ENCODE peak calls at places on chromosomes 7 and 10, in ten cellular contexts. E is adipocyte, R is prostate gland, B is neuronal stem cell, X is ovary, L is mammary epithelial cell, Q is adrenal gland, V is neural progenitor cell, U is PC-3, F is mesendoderm. C is an unnamed sample. For H3K4me1, the result is how much of the 10 kb centered on the place peaks cover.

GRCh38 chr7:50399635-50400034 is 50.5 kb downstream of the FIGNL1 start:
- DNase-seq in E (no peak), R (no peak), B (no peak), X (no peak), L (no peak), Q (no peak), V (no peak), U (no peak), F (no peak), C (no peak)

GRCh38 chr10:13053794-13054462 is 46.0 kb upstream of the OPTN start:
- DNase-seq in E (no peak), R (peak), B (no peak), X (no peak), L (no peak), Q (no peak), V (no peak), U (peak), F (peak), C (no peak)

GRCh38 chr10:68188835-68189234 is 43.1 kb downstream of the ATOH7 start:
- DNase-seq in E (no peak), R (no peak), B (no peak), X (no peak), L (no peak), Q (no peak), V (no peak), U (no peak), F (no peak), C (no peak)

GRCh38 chr10:127196955-127197432 is 603 bp upstream of the INSYN2A start:
- DNase-seq in E (peak), R (no peak), B (no peak), X (no peak), L (no peak), Q (no peak), V (no peak), U (no peak), F (peak), C (no peak)

GRCh38 chr7:23254051-23254681 is 7.6 kb downstream of the GPNMB start:
- DNase-seq in E (no peak), R (no peak), B (no peak), X (no peak), L (no peak), Q (no peak), V (no peak), U (no peak), F (no peak), C (no peak)

GRCh38 chr7:92769844-92770243 is 66.5 kb downstream of the CDK6 start:
- DNase-seq in E (no peak), R (no peak), B (no peak), X (no peak), L (no peak), Q (no peak), V (no peak), U (no peak), F (no peak), C (no peak)

GRCh38 chr10:28628184-28628893 is 49.0 kb upstream of the BAMBI start:
- DNase-seq in E (peak), R (peak), B (peak), X (peak), L (peak), Q (peak), V (peak), U (peak), F (peak), C (peak)

GRCh38 chr7:141072548-141073172 is 1.2 kb upstream of the TMEM178B start:
- DNase-seq in E (peak), R (peak), B (peak), X (peak), L (peak), Q (peak), V (peak), U (peak), F (peak), C (peak)

GRCh38 chr7:24825931-24826661 is 68.8 kb upstream of the GSDME start:
- DNase-seq in E (peak), R (no peak), B (no peak), X (no peak), L (peak), Q (no peak), V (no peak), U (peak), F (peak), C (no peak)

GRCh38 chr10:6423004-6423403 is 157.1 kb downstream of the PRKCQ start:
- DNase-seq in E (no peak), R (no peak), B (no peak), X (no peak), L (peak), Q (no peak), V (no peak), U (no peak), F (no peak), C (no peak)

GRCh38 chr7:91351374-91351773 is 87.1 kb downstream of the FZD1 start:
- DNase-seq in E (peak), R (no peak), B (no peak), X (no peak), L (peak), Q (no peak), V (no peak), U (peak), F (no peak), C (no peak)

GRCh38 chr7:46212425-46213153 is 291.5 kb upstream of the IGFBP3 start:
- DNase-seq in E (no peak), R (no peak), B (no peak), X (no peak), L (no peak), Q (no peak), V (no peak), U (no peak), F (no peak), C (no peak)

GRCh38 chr7:2734084-2734601 is 46.1 kb downstream of the AMZ1 start:
- DNase-seq in E (no peak), R (no peak), B (no peak), X (no peak), L (no peak), Q (no peak), V (no peak), U (no peak), F (no peak), C (no peak)

GRCh38 chr7:154767821-154768415 is 235.0 kb downstream of the PAXIP1 start:
- DNase-seq in E (no peak), R (no peak), B (no peak), X (no peak), L (no peak), Q (no peak), V (no peak), U (no peak), F (no peak), C (no peak)

GRCh38 chr7:585229-585711 is 65.6 kb upstream of the PDGFA start:
- DNase-seq in E (no peak), R (no peak), B (no peak), X (no peak), L (no peak), Q (no peak), V (no peak), U (no peak), F (no peak), C (no peak)

GRCh38 chr10:69961864-69962745 is 90.5 kb upstream of the MACROH2A2 start:
- DNase-seq in E (no peak), R (no peak), B (no peak), X (no peak), L (no peak), Q (no peak), V (no peak), U (no peak), F (no peak), C (no peak)

GRCh38 chr10:30241422-30242110 is 107.5 kb downstream of the MTPAP start:
- DNase-seq in E (no peak), R (no peak), B (no peak), X (no peak), L (no peak), Q (no peak), V (no peak), U (no peak), F (no peak), C (no peak)

GRCh38 chr10:116316533-116316932 is 7.7 kb upstream of the CCDC172 start:
- DNase-seq in E (no peak), R (no peak), B (no peak), X (no peak), L (no peak), Q (no peak), V (peak), U (no peak), F (no peak), C (no peak)

GRCh38 chr7:81662531-81662930 is 107.3 kb downstream of the HGF start:
- DNase-seq in E (peak), R (no peak), B (no peak), X (no peak), L (no peak), Q (no peak), V (no peak), U (no peak), F (no peak), C (no peak)

GRCh38 chr7:39709768-39710291 is 86.5 kb downstream of the RALA start:
- DNase-seq in E (peak), R (no peak), B (no peak), X (no peak), L (no peak), Q (peak), V (peak), U (no peak), F (peak), C (no peak)

GRCh38 chr7:988963-989529 is 6.1 kb downstream of the CYP2W1 start:
- DNase-seq in E (no peak), R (no peak), B (no peak), X (no peak), L (no peak), Q (no peak), V (no peak), U (no peak), F (no peak), C (no peak)

GRCh38 chr10:29948971-29949370 is 110.4 kb downstream of the JCAD start:
- DNase-seq in E (peak), R (peak), B (no peak), X (no peak), L (peak), Q (no peak), V (no peak), U (peak), F (no peak), C (no peak)

GRCh38 chr7:12623885-12624498 is 53.5 kb downstream of the SCIN start:
- DNase-seq in E (peak), R (no peak), B (no peak), X (no peak), L (peak), Q (no peak), V (no peak), U (peak), F (peak), C (no peak)

GRCh38 chr7:152872061-152872744 is 112.7 kb downstream of the ACTR3B start:
- DNase-seq in E (no peak), R (no peak), B (no peak), X (no peak), L (no peak), Q (no peak), V (no peak), U (no peak), F (no peak), C (peak)

GRCh38 chr10:6356280-6356793 is 153.6 kb downstream of the PFKFB3 start:
- DNase-seq in E (no peak), R (no peak), B (no peak), X (no peak), L (no peak), Q (no peak), V (no peak), U (no peak), F (no peak), C (no peak)

GRCh38 chr7:4771737-4772136 is 3.7 kb upstream of the AP5Z1 start:
- DNase-seq in E (no peak), R (no peak), B (no peak), X (no peak), L (no peak), Q (no peak), V (no peak), U (no peak), F (no peak), C (no peak)

GRCh38 chr10:31321396-31321941 is 2.5 kb downstream of the ZEB1 start:
- DNase-seq in E (peak), R (no peak), B (no peak), X (no peak), L (no peak), Q (no peak), V (peak), U (no peak), F (no peak), C (no peak)

GRCh38 chr10:8726087-8726486 is 671.6 kb downstream of the GATA3 start:
- DNase-seq in E (no peak), R (no peak), B (no peak), X (no peak), L (no peak), Q (no peak), V (no peak), U (peak), F (no peak), C (no peak)

GRCh38 chr7:37038706-37039105 is 314.4 kb upstream of the AOAH start:
- DNase-seq in E (no peak), R (no peak), B (no peak), X (no peak), L (no peak), Q (no peak), V (no peak), U (no peak), F (peak), C (no peak)

GRCh38 chr7:92932450-92932849 is 96.1 kb upstream of the CDK6 start:
- DNase-seq in E (no peak), R (no peak), B (no peak), X (no peak), L (no peak), Q (no peak), V (no peak), U (no peak), F (no peak), C (no peak)

GRCh38 chr10:93468532-93469213 is 13.5 kb downstream of the MYOF start:
- DNase-seq in E (peak), R (no peak), B (no peak), X (no peak), L (peak), Q (peak), V (no peak), U (peak), F (peak), C (no peak)

GRCh38 chr10:93471110-93471651 is 11.0 kb downstream of the MYOF start:
- DNase-seq in E (peak), R (peak), B (no peak), X (no peak), L (peak), Q (peak), V (no peak), U (peak), F (peak), C (no peak)

GRCh38 chr10:93465806-93466675 is 16.1 kb downstream of the MYOF start:
- DNase-seq in E (peak), R (peak), B (no peak), X (peak), L (peak), Q (peak), V (no peak), U (peak), F (no peak), C (peak)

GRCh38 chr10:93473161-93473560 is 9.0 kb downstream of the MYOF start:
- DNase-seq in E (no peak), R (no peak), B (no peak), X (no peak), L (no peak), Q (no peak), V (no peak), U (no peak), F (no peak), C (no peak)

DNA sequence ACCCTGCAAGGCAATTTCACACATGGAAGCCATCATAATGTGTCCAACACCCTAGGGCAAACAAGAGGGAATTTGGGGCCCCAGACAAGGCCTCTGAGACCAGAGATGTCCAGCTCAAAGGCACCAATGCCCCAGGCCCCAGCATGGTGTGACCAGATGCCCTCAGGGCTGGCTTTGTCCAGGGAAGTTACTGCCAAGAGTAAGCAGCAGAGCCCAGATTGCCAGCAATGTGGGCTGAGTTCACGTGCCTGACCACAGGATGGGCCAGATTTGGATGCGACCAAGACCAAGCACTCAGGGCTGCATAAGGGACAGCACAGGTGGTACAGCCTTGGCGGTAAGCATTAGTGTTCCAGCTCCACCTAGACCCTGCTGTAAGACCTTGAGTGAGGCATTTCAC is 12.7 kb downstream of the MYOF start:
- DNase-seq in E (no peak), R (no peak), B (no peak), X (no peak), L (no peak), Q (no peak), V (no peak), U (peak), F (no peak), C (no peak)
- H3K4me1 ChIP-seq in E (half or more), R (under half), B (under half), X (under half), L (half or more), Q (half or more), V (under half), U (half or more), F (under half), C (half or more)

GRCh38 chr10:61628875-61629513 is 33.7 kb upstream of the CABCOCO1 start:
- DNase-seq in E (peak), R (no peak), B (no peak), X (no peak), L (peak), Q (no peak), V (no peak), U (peak), F (peak), C (no peak)
- H3K4me1 ChIP-seq in E (under half), R (under half), B (under half), X (under half), L (under half), Q (under half), V (under half), U (under half), F (under half), C (under half)

DNA sequence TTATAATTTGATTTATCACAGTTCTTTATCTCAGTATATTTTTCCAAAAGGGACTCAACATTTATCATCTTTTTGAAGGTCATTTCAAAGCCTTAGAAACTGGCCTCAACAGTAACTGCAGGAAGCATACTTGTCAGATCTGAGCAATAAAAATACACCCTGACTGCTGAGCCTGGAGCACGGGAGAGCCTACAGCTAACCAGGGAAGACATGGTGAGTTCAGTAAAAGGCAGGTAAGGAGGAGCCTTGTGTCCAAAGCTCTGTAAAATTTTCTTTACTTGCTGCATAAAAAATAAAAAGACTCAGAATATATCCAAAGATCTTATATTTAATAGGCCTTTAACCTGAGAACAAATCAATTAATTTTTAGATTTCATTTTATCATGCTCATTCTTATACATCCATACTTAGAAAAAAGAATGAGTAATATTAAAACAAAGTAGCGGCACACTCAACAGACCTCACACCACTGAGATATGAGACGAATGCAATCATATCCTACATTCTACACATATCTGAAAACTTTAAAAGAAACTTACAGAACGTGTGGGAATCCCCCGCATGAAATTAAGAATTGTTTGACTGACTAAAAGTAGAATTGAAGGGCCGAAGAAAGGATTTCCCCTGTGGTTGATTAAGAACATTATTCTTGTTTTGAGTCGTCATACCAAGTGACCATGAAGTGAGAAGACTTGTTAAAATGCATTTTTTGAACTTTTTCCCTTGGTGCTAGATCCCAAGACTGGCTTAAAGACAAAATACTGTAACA is 296.4 kb upstream of the MKLN1 start:
- DNase-seq in E (no peak), R (no peak), B (no peak), X (no peak), L (no peak), Q (no peak), V (no peak), U (no peak), F (no peak), C (no peak)
- H3K4me1 ChIP-seq in E (under half), R (under half), B (under half), X (under half), L (under half), Q (half or more), V (under half), U (under half), F (under half), C (half or more)

DNA sequence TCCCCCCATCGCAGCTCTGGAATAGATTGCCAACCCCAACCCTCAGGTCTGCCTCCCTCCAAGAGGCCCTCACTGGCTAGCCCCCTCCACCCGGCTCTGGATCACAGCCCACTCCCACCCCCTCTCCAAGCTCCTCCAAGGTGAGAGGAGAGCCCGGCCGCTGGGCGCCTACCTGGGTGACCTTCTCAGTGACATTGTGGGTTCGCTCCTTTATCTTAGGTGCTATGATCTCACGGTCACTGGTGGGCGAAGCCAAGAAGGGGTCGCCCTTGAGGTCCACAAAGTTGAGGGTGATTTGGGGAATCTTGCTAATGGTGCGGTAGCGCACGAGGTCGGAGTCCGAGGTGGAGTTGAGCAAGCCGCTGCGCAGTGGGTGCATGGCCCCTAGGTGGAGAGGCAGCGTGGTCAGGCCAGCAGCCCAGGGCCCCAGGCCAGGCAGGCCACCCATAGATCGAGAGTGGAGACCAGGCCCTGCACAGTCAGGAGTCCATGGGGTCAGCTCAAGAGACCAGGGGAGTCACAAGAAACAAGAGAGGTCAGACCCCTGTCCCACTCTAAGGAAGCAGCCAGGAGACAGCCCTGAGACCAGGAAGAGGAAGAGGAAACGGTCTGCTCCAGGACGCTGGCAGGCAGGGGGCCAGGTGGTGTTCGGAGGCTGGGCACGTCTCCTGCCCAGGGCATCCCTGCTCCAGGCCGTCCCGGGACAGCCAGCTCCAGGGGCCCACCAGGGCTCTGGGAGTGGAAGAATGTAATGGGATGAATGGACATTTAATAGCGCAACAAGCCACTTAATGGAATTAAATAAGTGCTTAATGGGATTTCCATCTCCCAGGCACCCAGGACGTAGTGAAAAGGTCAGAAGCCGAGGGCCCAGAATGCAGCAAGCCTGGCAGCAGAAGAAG is 20.8 kb downstream of the KCNH2 start:
- DNase-seq in E (no peak), R (no peak), B (no peak), X (no peak), L (no peak), Q (no peak), V (no peak), U (no peak), F (no peak), C (no peak)
- H3K4me1 ChIP-seq in E (under half), R (under half), B (under half), X (under half), L (under half), Q (under half), V (under half), U (under half), F (under half), C (under half)

GRCh38 chr7:7699370-7699769 is 19.0 kb downstream of the RPA3 start:
- DNase-seq in E (no peak), R (no peak), B (no peak), X (no peak), L (no peak), Q (no peak), V (no peak), U (no peak), F (no peak), C (no peak)
- H3K4me1 ChIP-seq in E (under half), R (under half), B (under half), X (under half), L (under half), Q (half or more), V (under half), U (under half), F (under half), C (under half)

DNA sequence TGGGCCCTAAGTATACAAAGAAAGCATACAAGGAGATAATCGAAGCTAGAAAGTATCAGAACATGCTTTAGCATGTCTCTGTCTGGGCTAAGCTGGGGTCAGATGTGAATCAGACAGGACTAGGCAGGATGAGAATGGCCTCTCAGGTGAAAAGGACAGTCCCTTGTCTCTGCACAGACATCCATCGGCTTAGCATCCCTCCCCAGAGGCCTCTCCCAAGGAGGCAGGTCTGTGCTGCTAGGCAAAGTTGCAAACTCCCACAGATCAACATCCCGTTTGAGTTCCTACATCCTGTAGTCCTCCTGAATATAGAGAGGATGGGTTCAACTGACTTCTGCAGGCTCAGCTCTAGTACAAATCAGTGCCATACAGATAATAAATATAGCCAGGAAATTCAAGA is 24.5 kb downstream of the CHST15 start:
- DNase-seq in E (no peak), R (no peak), B (no peak), X (no peak), L (peak), Q (no peak), V (no peak), U (no peak), F (no peak), C (no peak)
- H3K4me1 ChIP-seq in E (under half), R (under half), B (under half), X (under half), L (under half), Q (under half), V (under half), U (under half), F (under half), C (under half)